ENCODE peak calls at places on chromosomes 3 and 15, in seven cellular contexts. N, Z, D, W, R, Q and K are unnamed samples.

GRCh38 chr3:72724070-72724469 is 124.2 kb downstream of the SHQ1 start:
- ATAC-seq in N (no peak), Z (no peak), D (no peak), W (no peak), R (no peak), Q (no peak), K (no peak)

GRCh38 chr3:32431481-32431880 is 39.8 kb downstream of the CMTM7 start:
- ATAC-seq in N (no peak), Z (no peak), D (no peak), W (no peak), R (no peak), Q (no peak), K (no peak)

GRCh38 chr15:88932875-88933330 is 19.7 kb upstream of the MFGE8 start:
- ATAC-seq in N (peak; percentile 86), Z (no peak), D (peak; percentile 84), W (no peak), R (no peak), Q (no peak), K (no peak)

GRCh38 chr3:61805510-61806080 is 244.2 kb downstream of the PTPRG start:
- ATAC-seq in N (peak; percentile 31), Z (no peak), D (peak; percentile 4), W (no peak), R (no peak), Q (no peak), K (no peak)

GRCh38 chr3:16286161-16286560 is 21.1 kb downstream of the OXNAD1 start:
- ATAC-seq in N (no peak), Z (peak; percentile 89), D (no peak), W (peak; percentile 88), R (no peak), Q (peak; percentile 84), K (peak; percentile 87)

GRCh38 chr3:109607897-109608296 is 270.6 kb upstream of the DPPA4 start:
- ATAC-seq in N (no peak), Z (no peak), D (no peak), W (no peak), R (no peak), Q (no peak), K (no peak)

GRCh38 chr3:194306771-194307640 is 44.1 kb downstream of the CPN2 start:
- ATAC-seq in N (no peak), Z (peak; percentile 78), D (no peak), W (peak; percentile 65), R (no peak), Q (peak; percentile 67), K (peak; percentile 85)

GRCh38 chr15:38073278-38073930 is 139.0 kb downstream of the TMCO5A start:
- ATAC-seq in N (peak; percentile 55), Z (no peak), D (peak; percentile 47), W (no peak), R (peak; percentile 11), Q (no peak), K (no peak)

GRCh38 chr3:50806806-50807205 is 132.1 kb downstream of the DOCK3 start:
- ATAC-seq in N (no peak), Z (no peak), D (peak; percentile 24), W (no peak), R (peak; percentile 23), Q (no peak), K (no peak)

GRCh38 chr3:171825222-171825828 is 15.0 kb upstream of the PLD1 start:
- ATAC-seq in N (peak; percentile 91), Z (no peak), D (peak; percentile 68), W (no peak), R (no peak), Q (no peak), K (no peak)

GRCh38 chr3:153970047-153970446 is 151.1 kb upstream of the ARHGEF26 start:
- ATAC-seq in N (no peak), Z (no peak), D (no peak), W (no peak), R (no peak), Q (no peak), K (peak; percentile 21)

GRCh38 chr3:45506751-45507391 is 87.7 kb upstream of the LIMD1 start:
- ATAC-seq in N (no peak), Z (no peak), D (no peak), W (no peak), R (no peak), Q (no peak), K (no peak)

GRCh38 chr3:112739252-112739945 is 98.5 kb upstream of the CCDC80 start:
- ATAC-seq in N (no peak), Z (no peak), D (no peak), W (peak; percentile 11), R (no peak), Q (no peak), K (peak; percentile 55)

GRCh38 chr3:74302274-74302673 is 312.2 kb downstream of the CNTN3 start:
- ATAC-seq in N (no peak), Z (no peak), D (no peak), W (no peak), R (no peak), Q (no peak), K (no peak)

GRCh38 chr3:50044976-50045375 is 43.7 kb upstream of the RBM5 start:
- ATAC-seq in N (no peak), Z (peak; percentile 67), D (no peak), W (no peak), R (no peak), Q (peak; percentile 82), K (no peak)

GRCh38 chr3:178384302-178384939 is 151.8 kb upstream of the KCNMB2 start:
- ATAC-seq in N (peak; percentile 60), Z (no peak), D (peak; percentile 80), W (no peak), R (peak; percentile 34), Q (no peak), K (no peak)

GRCh38 chr15:95669146-95669922 is 661.2 kb upstream of the NR2F2 start:
- ATAC-seq in N (peak; percentile 74), Z (no peak), D (no peak), W (no peak), R (no peak), Q (no peak), K (peak; percentile 11)

GRCh38 chr3:76405196-76405595 is 619.8 kb upstream of the ZNF717 start:
- ATAC-seq in N (no peak), Z (no peak), D (no peak), W (no peak), R (no peak), Q (no peak), K (no peak)